ENCODE peak calls at places on chromosome 3, in ten cellular contexts. A is WTC11, B is natural killer cell, K is left lung, T is right atrium auricular region, R is cardiac fibroblast, C is tibial artery, D is progenitor cell of endocrine pancreas, Z is bronchial epithelial cell, F is AG04450. E is an unnamed sample.

GRCh38 chr3:98968824-98969223 is 67.3 kb upstream of the DCBLD2 start:
- DNase-seq in A (no peak), B (no peak), K (no peak), T (no peak), R (no peak), C (no peak), D (no peak), Z (no peak), F (no peak), E (no peak)

GRCh38 chr3:120855665-120856437 is 52.2 kb upstream of the STXBP5L start:
- DNase-seq in A (no peak), B (no peak), K (peak), T (peak), R (peak), C (peak), D (no peak), Z (peak), F (peak), E (peak)

GRCh38 chr3:133670525-133670995 is 8.8 kb upstream of the TOPBP1 start:
- DNase-seq in A (no peak), B (no peak), K (no peak), T (no peak), R (no peak), C (no peak), D (no peak), Z (no peak), F (no peak), E (no peak)

GRCh38 chr3:60708191-60708975 is 542.9 kb downstream of the FHIT start:
- DNase-seq in A (no peak), B (no peak), K (no peak), T (no peak), R (peak), C (no peak), D (no peak), Z (peak), F (peak), E (no peak)

GRCh38 chr3:71512544-71512943 is 71.0 kb downstream of the FOXP1 start:
- DNase-seq in A (no peak), B (no peak), K (no peak), T (no peak), R (no peak), C (no peak), D (no peak), Z (no peak), F (no peak), E (no peak)

GRCh38 chr3:98151241-98151640 is 4.0 kb downstream of the OR5H14 start:
- DNase-seq in A (no peak), B (no peak), K (no peak), T (no peak), R (peak), C (no peak), D (no peak), Z (peak), F (no peak), E (no peak)

GRCh38 chr3:12966847-12967750 is 106.1 kb downstream of the IQSEC1 start:
- DNase-seq in A (no peak), B (no peak), K (no peak), T (no peak), R (peak), C (peak), D (peak), Z (peak), F (no peak), E (peak)

GRCh38 chr3:66393486-66394260 is 107.1 kb downstream of the LRIG1 start:
- DNase-seq in A (no peak), B (peak), K (peak), T (no peak), R (peak), C (no peak), D (no peak), Z (no peak), F (no peak), E (no peak)

GRCh38 chr3:180684807-180685206 is 5.5 kb upstream of the CCDC39 start:
- DNase-seq in A (no peak), B (no peak), K (peak), T (no peak), R (no peak), C (no peak), D (no peak), Z (no peak), F (no peak), E (no peak)

GRCh38 chr3:102017784-102018183 is 168.5 kb downstream of the NFKBIZ start:
- DNase-seq in A (no peak), B (no peak), K (no peak), T (no peak), R (no peak), C (no peak), D (no peak), Z (peak), F (no peak), E (no peak)

GRCh38 chr3:23198801-23199200 is 4.3 kb upstream of the UBE2E2 start:
- DNase-seq in A (no peak), B (no peak), K (no peak), T (no peak), R (no peak), C (no peak), D (no peak), Z (no peak), F (no peak), E (no peak)

GRCh38 chr3:152234657-152235375 is 33.9 kb upstream of the MBNL1 start:
- DNase-seq in A (no peak), B (no peak), K (no peak), T (no peak), R (no peak), C (no peak), D (no peak), Z (no peak), F (no peak), E (no peak)

GRCh38 chr3:196111939-196112386 is 30.1 kb upstream of the TFRC start:
- DNase-seq in A (no peak), B (no peak), K (no peak), T (no peak), R (no peak), C (no peak), D (no peak), Z (no peak), F (no peak), E (no peak)

GRCh38 chr3:13235079-13235478 is 161.8 kb upstream of the IQSEC1 start:
- DNase-seq in A (no peak), B (no peak), K (peak), T (no peak), R (no peak), C (no peak), D (no peak), Z (no peak), F (no peak), E (no peak)

GRCh38 chr3:141955163-141955562 is 78.7 kb downstream of the ATP1B3 start:
- DNase-seq in A (no peak), B (no peak), K (no peak), T (no peak), R (no peak), C (no peak), D (no peak), Z (peak), F (no peak), E (no peak)

GRCh38 chr3:53675942-53676341 is 170.3 kb downstream of the CHDH start:
- DNase-seq in A (no peak), B (no peak), K (no peak), T (no peak), R (no peak), C (no peak), D (no peak), Z (no peak), F (no peak), E (no peak)

GRCh38 chr3:124329723-124330122 is 337.8 kb upstream of the ROPN1 start:
- DNase-seq in A (no peak), B (no peak), K (no peak), T (no peak), R (no peak), C (no peak), D (no peak), Z (no peak), F (no peak), E (no peak)

GRCh38 chr3:88713233-88713691 is 394.2 kb upstream of the EPHA3 start:
- DNase-seq in A (no peak), B (no peak), K (no peak), T (no peak), R (peak), C (no peak), D (no peak), Z (peak), F (no peak), E (no peak)

GRCh38 chr3:39849992-39850706 is 40.7 kb downstream of the MYRIP start:
- DNase-seq in A (no peak), B (no peak), K (no peak), T (no peak), R (no peak), C (no peak), D (no peak), Z (no peak), F (no peak), E (no peak)

GRCh38 chr3:17985658-17986392 is 243.4 kb upstream of the TBC1D5 start:
- DNase-seq in A (no peak), B (no peak), K (no peak), T (no peak), R (no peak), C (no peak), D (no peak), Z (no peak), F (no peak), E (no peak)

GRCh38 chr3:30141178-30141581 is 465.2 kb upstream of the TGFBR2 start:
- DNase-seq in A (no peak), B (no peak), K (no peak), T (no peak), R (no peak), C (no peak), D (no peak), Z (no peak), F (no peak), E (no peak)

GRCh38 chr3:119322021-119322522 is 27.9 kb downstream of the ARHGAP31 start:
- DNase-seq in A (no peak), B (no peak), K (no peak), T (no peak), R (peak), C (no peak), D (no peak), Z (peak), F (no peak), E (no peak)

GRCh38 chr3:72163809-72164634 is 379.1 kb upstream of the PROK2 start:
- DNase-seq in A (no peak), B (no peak), K (no peak), T (no peak), R (no peak), C (no peak), D (no peak), Z (no peak), F (no peak), E (no peak)

GRCh38 chr3:184186184-184186901 is at the start of gene ABCF3:
- DNase-seq in A (no peak), B (no peak), K (peak), T (peak), R (peak), C (peak), D (no peak), Z (peak), F (no peak), E (no peak)

GRCh38 chr3:71214797-71215196 is 368.7 kb downstream of the FOXP1 start:
- DNase-seq in A (no peak), B (no peak), K (no peak), T (no peak), R (no peak), C (no peak), D (no peak), Z (no peak), F (no peak), E (no peak)

GRCh38 chr3:14145236-14145635 is 20.4 kb downstream of the TMEM43 start:
- DNase-seq in A (no peak), B (no peak), K (no peak), T (no peak), R (peak), C (no peak), D (no peak), Z (no peak), F (no peak), E (no peak)

GRCh38 chr3:21826416-21826815 is 75.4 kb upstream of the ZNF385D start:
- DNase-seq in A (no peak), B (no peak), K (no peak), T (no peak), R (no peak), C (no peak), D (no peak), Z (no peak), F (no peak), E (no peak)

GRCh38 chr3:30750967-30751366 is 143.5 kb downstream of the GADL1 start:
- DNase-seq in A (peak), B (no peak), K (no peak), T (no peak), R (no peak), C (no peak), D (no peak), Z (no peak), F (no peak), E (no peak)

GRCh38 chr3:168266335-168266734 is 170.6 kb upstream of the GOLIM4 start:
- DNase-seq in A (no peak), B (no peak), K (peak), T (no peak), R (no peak), C (no peak), D (no peak), Z (no peak), F (no peak), E (no peak)

GRCh38 chr3:40971191-40972168 is 227.8 kb upstream of the CTNNB1 start:
- DNase-seq in A (no peak), B (peak), K (peak), T (peak), R (peak), C (peak), D (no peak), Z (peak), F (peak), E (no peak)

GRCh38 chr3:135374571-135374970 is 579.5 kb downstream of the EPHB1 start:
- DNase-seq in A (no peak), B (no peak), K (no peak), T (no peak), R (no peak), C (no peak), D (no peak), Z (no peak), F (no peak), E (no peak)

GRCh38 chr3:194140520-194141414 is 4.8 kb downstream of the HES1 start:
- DNase-seq in A (peak), B (peak), K (peak), T (no peak), R (peak), C (peak), D (peak), Z (peak), F (no peak), E (peak)

GRCh38 chr3:35070088-35070487 is 569.2 kb upstream of the ARPP21 start:
- DNase-seq in A (no peak), B (no peak), K (no peak), T (no peak), R (no peak), C (no peak), D (no peak), Z (no peak), F (no peak), E (no peak)

GRCh38 chr3:4323246-4324027 is 20.3 kb downstream of the SETMAR start:
- DNase-seq in A (no peak), B (no peak), K (no peak), T (no peak), R (peak), C (no peak), D (no peak), Z (no peak), F (no peak), E (no peak)

GRCh38 chr3:177538064-177538742 is 340.9 kb upstream of the TBL1XR1 start:
- DNase-seq in A (no peak), B (no peak), K (no peak), T (no peak), R (peak), C (peak), D (no peak), Z (no peak), F (no peak), E (no peak)

GRCh38 chr3:50303038-50303815 is at the start of gene HYAL1:
- DNase-seq in A (peak), B (no peak), K (peak), T (peak), R (peak), C (no peak), D (no peak), Z (peak), F (no peak), E (no peak)

GRCh38 chr3:107938128-107938527 is 152.7 kb downstream of the CD47 start:
- DNase-seq in A (peak), B (no peak), K (no peak), T (no peak), R (peak), C (no peak), D (no peak), Z (peak), F (no peak), E (no peak)

GRCh38 chr3:52249683-52250082 is 4.1 kb downstream of the PPM1M start:
- DNase-seq in A (no peak), B (no peak), K (no peak), T (peak), R (no peak), C (no peak), D (no peak), Z (no peak), F (no peak), E (no peak)

GRCh38 chr3:63724987-63725386 is 72.5 kb downstream of the SNTN start:
- DNase-seq in A (peak), B (no peak), K (no peak), T (no peak), R (peak), C (no peak), D (no peak), Z (peak), F (peak), E (no peak)

GRCh38 chr3:68447885-68448284 is 484.5 kb downstream of the TAFA4 start:
- DNase-seq in A (peak), B (no peak), K (no peak), T (no peak), R (no peak), C (no peak), D (no peak), Z (no peak), F (no peak), E (no peak)

GRCh38 chr3:123314409-123315270 is 112.9 kb downstream of the SEC22A start:
- DNase-seq in A (peak), B (no peak), K (peak), T (no peak), R (no peak), C (no peak), D (no peak), Z (no peak), F (no peak), E (no peak)
- TF ChIP-seq CTCF in A (no peak), B (no peak), K (no peak), T (no peak), R (no peak), C (no peak), D (peak), Z (no peak), F (no peak), E (no peak)

DNA sequence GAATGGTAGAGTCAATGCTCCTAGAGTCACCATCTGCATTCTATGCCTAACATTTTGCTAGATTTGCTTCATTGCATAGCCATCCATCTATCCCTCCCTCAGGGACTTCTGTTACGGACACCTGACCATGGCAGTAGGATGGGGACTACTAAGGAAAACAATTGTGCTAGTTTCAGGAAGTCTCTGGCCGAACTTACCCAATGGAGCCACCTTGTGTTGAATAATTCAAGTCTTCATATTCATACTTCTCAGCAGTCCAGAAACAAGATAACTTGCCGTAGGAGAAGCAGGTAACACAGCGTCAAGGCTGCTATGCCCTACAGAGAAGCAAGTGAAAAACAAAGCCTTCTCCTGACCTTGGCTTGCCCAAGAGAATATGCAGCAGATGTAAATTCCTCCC is 685.3 kb downstream of the GRM7 start:
- DNase-seq in A (no peak), B (no peak), K (no peak), T (no peak), R (peak), C (no peak), D (no peak), Z (peak), F (no peak), E (no peak)
- TF ChIP-seq CTCF in A (no peak), B (no peak), K (no peak), T (peak), R (peak), C (no peak), D (no peak), Z (peak), F (no peak), E (no peak)

DNA sequence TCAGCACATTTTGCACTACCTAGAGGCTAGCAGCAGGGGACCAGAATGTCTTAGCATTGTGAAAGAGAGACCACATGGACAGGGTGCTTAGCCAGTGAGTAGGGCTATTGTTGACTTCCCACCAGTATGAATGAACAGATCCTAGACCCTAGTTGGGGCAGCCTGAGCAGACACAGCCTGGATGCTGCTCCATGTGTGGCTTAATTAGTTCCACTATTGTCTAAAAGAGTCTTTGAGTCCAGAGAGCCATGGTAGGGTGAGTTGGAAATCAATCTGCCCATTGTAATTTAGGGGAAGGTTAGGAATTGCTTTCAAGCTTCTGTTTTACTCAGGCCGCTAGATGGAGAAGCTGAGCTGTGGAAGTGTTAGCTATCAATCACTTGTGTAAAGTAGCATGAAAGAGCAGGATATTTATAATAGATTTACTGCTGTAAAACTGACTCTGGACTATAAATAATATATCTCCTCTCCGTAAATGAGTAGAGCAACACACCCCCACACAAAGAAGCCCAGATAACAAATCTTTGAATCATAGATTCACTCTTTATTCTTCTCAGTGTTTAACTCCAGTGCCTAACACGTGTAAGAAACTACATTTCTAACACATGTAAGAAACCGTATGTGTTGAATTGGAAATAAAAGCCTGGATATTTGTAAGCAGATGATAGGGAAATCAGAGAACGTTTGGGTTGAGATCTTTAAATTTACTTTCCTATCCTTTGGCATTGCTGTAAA is 4.1 kb upstream of the GCSAM start:
- DNase-seq in A (peak), B (no peak), K (no peak), T (no peak), R (peak), C (no peak), D (no peak), Z (peak), F (no peak), E (no peak)
- TF ChIP-seq CTCF in A (no peak), B (peak), K (no peak), T (peak), R (peak), C (no peak), D (peak), Z (peak), F (peak), E (no peak)

DNA sequence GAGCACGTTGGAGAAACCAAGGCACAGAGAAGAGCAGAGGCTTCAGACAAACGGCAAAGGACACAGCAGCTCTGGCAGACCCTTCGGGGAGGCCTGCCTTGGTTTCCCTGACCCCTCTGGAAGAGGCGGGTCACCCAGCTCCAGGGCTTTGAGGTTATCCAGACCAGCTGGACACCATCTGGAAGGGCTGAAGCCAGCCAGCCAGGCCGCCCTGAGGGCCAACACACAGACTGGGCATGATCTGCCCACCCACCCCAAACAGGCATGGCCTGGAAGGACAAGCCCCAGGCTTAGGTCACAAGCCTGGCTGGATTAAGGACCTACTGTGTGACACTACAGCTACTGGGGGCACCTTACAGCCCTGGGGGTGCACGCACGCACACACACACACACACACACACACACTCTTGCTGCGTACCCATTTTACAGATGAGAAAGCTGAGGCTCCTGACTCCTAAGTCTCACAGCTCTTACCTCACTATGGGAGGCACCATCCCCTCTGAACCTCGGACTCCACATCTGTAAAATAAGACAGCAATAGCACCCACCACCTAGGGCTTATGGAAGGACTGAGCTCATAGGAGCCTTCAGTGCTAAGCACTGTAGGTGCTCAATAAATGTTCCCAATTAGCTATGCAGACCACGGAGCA is 10.8 kb downstream of the PLXND1 start:
- DNase-seq in A (no peak), B (no peak), K (no peak), T (no peak), R (no peak), C (no peak), D (no peak), Z (no peak), F (no peak), E (no peak)
- TF ChIP-seq CTCF in A (no peak), B (no peak), K (no peak), T (no peak), R (no peak), C (no peak), D (no peak), Z (no peak), F (no peak), E (no peak)

GRCh38 chr3:190877925-190878324 is 15.4 kb upstream of the GMNC start:
- DNase-seq in A (peak), B (no peak), K (peak), T (no peak), R (no peak), C (no peak), D (no peak), Z (no peak), F (no peak), E (no peak)
- TF ChIP-seq CTCF in A (peak), B (no peak), K (no peak), T (peak), R (peak), C (no peak), D (peak), Z (peak), F (peak), E (peak)